ENCODE peak calls at places on chromosomes 11 and 22, in eight cellular contexts. Y is cardiac fibroblast, B is astrocyte, G is psoas muscle, M is body of pancreas, W is astrocyte of the cerebellum, S is fibroblast of lung, F is IMR-90. R is an unnamed sample.

GRCh38 chr22:32444068-32444467 is 20.2 kb downstream of the BPIFC start:
- DNase-seq in B (no peak), S (no peak), F (no peak), W (no peak), G (no peak), Y (no peak), M (no peak), R (no peak)

GRCh38 chr11:15819679-15820286 is 536.6 kb downstream of the SOX6 start:
- DNase-seq in F (peak), Y (peak), B (no peak), S (peak), M (peak), W (no peak), G (peak), R (no peak)

GRCh38 chr11:1571760-1572199 is 291 bp downstream of the DUSP8 start:
- DNase-seq in M (no peak), F (no peak), W (no peak), Y (no peak), B (no peak), G (no peak), S (no peak), R (no peak)

GRCh38 chr22:19766506-19767426 is 6.2 kb downstream of the TBX1 start:
- DNase-seq in W (no peak), G (peak), B (no peak), F (no peak), S (no peak), M (peak), Y (peak), R (no peak)

GRCh38 chr22:37427128-37427710 is at the start of gene ELFN2:
- DNase-seq in W (no peak), Y (no peak), G (no peak), B (no peak), S (peak), F (peak), M (peak), R (no peak)

GRCh38 chr11:103608566-103608965 is 427.9 kb upstream of the DDI1 start:
- DNase-seq in F (peak), M (no peak), S (peak), Y (peak), G (no peak), B (peak), W (no peak), R (no peak)

GRCh38 chr11:130300567-130300966 is 14.2 kb downstream of the ZBTB44 start:
- DNase-seq in B (no peak), W (no peak), G (no peak), M (no peak), F (no peak), Y (no peak), S (no peak), R (no peak)

GRCh38 chr11:10934293-10934850 is 76.5 kb upstream of the ZBED5 start:
- DNase-seq in Y (no peak), G (no peak), S (no peak), B (no peak), W (no peak), F (no peak), M (peak), R (no peak)

GRCh38 chr11:128502736-128503135 is 84.6 kb downstream of the ETS1 start:
- DNase-seq in Y (peak), F (peak), B (peak), M (no peak), W (peak), S (peak), G (no peak), R (peak)
- TF ChIP-seq CTCF in Y (no peak), F (no peak), B (no peak), M (no peak), W (no peak), S (no peak), G (no peak), R (no peak)

GRCh38 chr11:101914737-101915426 is at the start of gene CEP126:
- DNase-seq in S (peak), M (peak), W (peak), G (peak), B (peak), Y (peak), F (peak), R (peak)
- TF ChIP-seq CTCF in S (peak), M (peak), W (peak), G (peak), B (peak), Y (peak), F (peak), R (peak)

GRCh38 chr11:36271794-36272409 is 17.3 kb downstream of the COMMD9 start:
- DNase-seq in Y (no peak), B (no peak), W (no peak), G (no peak), F (no peak), M (no peak), S (no peak), R (no peak)
- TF ChIP-seq CTCF in Y (no peak), B (no peak), W (peak), G (no peak), F (no peak), M (no peak), S (no peak), R (no peak)

GRCh38 chr11:63569570-63569969 is 6.4 kb upstream of the PLAAT2 start:
- DNase-seq in B (no peak), G (no peak), M (no peak), Y (no peak), F (no peak), W (no peak), S (no peak), R (no peak)

GRCh38 chr11:63574856-63575602 is 11.8 kb upstream of the PLAAT2 start:
- DNase-seq in W (no peak), G (peak), B (no peak), S (peak), F (peak), M (no peak), Y (no peak), R (no peak)

GRCh38 chr11:63572026-63572688 is 9.0 kb upstream of the PLAAT2 start:
- DNase-seq in S (no peak), W (no peak), Y (no peak), G (no peak), B (no peak), F (no peak), M (no peak), R (no peak)

GRCh38 chr11:63573881-63574855 is 11.0 kb upstream of the PLAAT2 start:
- DNase-seq in F (peak), W (peak), S (peak), M (no peak), G (peak), B (peak), Y (peak), R (peak)
- TF ChIP-seq CTCF in F (peak), W (no peak), S (peak), M (no peak), G (no peak), B (no peak), Y (peak), R (peak)

DNA sequence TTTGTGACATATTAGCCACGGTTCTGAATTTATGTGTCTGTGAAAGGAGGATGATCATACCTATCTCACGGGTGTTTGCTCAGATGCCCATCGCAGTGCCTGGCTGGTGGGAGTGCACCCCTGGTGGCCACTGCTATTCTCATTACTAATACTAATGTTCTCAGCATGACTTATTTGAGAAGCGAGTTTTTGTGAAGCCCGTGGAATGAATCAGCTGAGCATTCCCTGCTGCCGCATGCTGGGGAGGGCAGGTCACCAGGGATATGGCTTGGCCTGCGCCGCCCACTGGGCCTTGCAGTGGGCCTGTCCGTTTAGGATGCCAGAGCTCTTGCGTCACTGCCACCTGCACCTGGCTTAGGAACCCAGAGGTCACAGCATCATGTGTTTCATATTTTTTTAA is 16.8 kb downstream of the CTTN start:
- DNase-seq in W (peak), M (no peak), S (peak), F (peak), Y (peak), B (peak), G (peak), R (no peak)
- TF ChIP-seq CTCF in W (peak), M (no peak), S (peak), F (peak), Y (peak), B (peak), G (no peak), R (peak)

DNA sequence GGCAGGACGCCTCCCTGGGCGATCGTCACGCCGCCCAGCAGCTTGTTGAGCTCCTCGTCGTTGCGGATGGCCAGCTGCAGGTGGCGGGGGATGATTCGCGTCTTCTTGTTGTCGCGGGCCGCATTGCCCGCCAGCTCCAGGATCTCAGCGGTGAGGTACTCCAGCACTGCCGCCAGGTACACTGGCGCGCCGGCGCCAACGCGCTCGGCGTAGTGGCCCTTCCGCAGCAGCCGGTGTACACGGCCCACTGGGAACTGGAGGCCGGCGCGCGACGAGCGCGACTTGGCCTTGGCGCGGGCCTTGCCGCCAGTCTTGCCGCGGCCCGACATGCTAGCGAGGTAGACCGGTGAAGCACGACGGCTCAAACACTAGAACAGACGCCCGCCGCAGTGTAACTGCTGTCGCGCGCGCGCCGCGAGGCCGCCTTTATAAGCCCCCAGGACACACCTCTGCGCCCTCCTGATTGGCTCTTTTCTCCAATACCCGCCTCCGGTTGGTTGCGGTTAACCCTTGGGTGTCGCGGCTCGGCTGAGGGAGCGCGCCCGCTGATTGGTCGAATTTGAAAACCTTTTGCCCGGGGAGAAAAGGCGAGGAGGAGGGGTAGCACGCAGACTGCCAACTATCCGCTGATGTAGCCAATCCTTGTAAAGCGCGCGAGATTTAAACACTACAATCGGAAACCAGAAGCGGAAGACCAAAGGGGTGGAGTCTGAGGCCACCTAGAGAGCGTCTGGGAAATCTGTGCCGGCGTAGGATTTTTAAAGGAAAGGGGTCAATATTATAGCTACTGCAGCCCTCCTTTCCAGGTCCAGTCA is 6.4 kb downstream of the DPAGT1 start:
- DNase-seq in G (peak), M (peak), F (peak), W (peak), S (peak), Y (peak), B (peak), R (peak)
- TF ChIP-seq CTCF in G (no peak), M (peak), F (no peak), W (no peak), S (no peak), Y (no peak), B (no peak), R (no peak)

GRCh38 chr22:31184015-31184414 is 24.0 kb downstream of the RNF185 start:
- DNase-seq in W (no peak), M (no peak), Y (no peak), B (no peak), F (no peak), G (no peak), S (no peak), R (no peak)
- TF ChIP-seq CTCF in W (no peak), M (no peak), Y (no peak), B (no peak), F (no peak), G (no peak), S (no peak), R (no peak)

GRCh38 chr11:64057890-64058289 is 22.2 kb downstream of the FLRT1 start:
- DNase-seq in W (no peak), Y (no peak), B (no peak), G (no peak), F (no peak), S (no peak), M (no peak), R (no peak)
- TF ChIP-seq CTCF in W (no peak), Y (no peak), B (no peak), G (no peak), F (no peak), S (no peak), M (no peak), R (no peak)